ENCODE peak calls at places on chromosomes 4 and X, in four cellular contexts. B, P, H and J are unnamed samples.

GRCh38 chr4:142361981-142362380 is 484.1 kb downstream of the INPP4B start:
- DNase-seq in B (no peak), P (no peak), H (no peak), J (no peak)

GRCh38 chr4:123305746-123306145 is 90.8 kb upstream of the SPRY1 start:
- DNase-seq in B (no peak), P (no peak), H (no peak), J (no peak)

GRCh38 chrX:40143001-40143400 is 45.2 kb upstream of the BCOR start:
- DNase-seq in B (no peak), P (no peak), H (no peak), J (no peak)

GRCh38 chr4:83664071-83664470 is 128.2 kb downstream of the GPAT3 start:
- DNase-seq in B (no peak), P (no peak), H (no peak), J (no peak)

GRCh38 chr4:169225058-169225751 is 45.6 kb downstream of the SH3RF1 start:
- DNase-seq in B (no peak), P (no peak), H (no peak), J (no peak)

GRCh38 chr4:20359692-20360091 is 108.0 kb downstream of the SLIT2 start:
- DNase-seq in B (no peak), P (no peak), H (no peak), J (peak)

GRCh38 chr4:176099314-176099713 is 33.7 kb downstream of the WDR17 start:
- DNase-seq in B (no peak), P (no peak), H (no peak), J (no peak)

GRCh38 chrX:3124041-3124440 is 82.8 kb downstream of the ARSF start:
- DNase-seq in B (no peak), P (no peak), H (no peak), J (no peak)

GRCh38 chrX:23554304-23554703 is 113.0 kb upstream of the PRDX4 start:
- DNase-seq in B (no peak), P (no peak), H (no peak), J (no peak)

GRCh38 chr4:72670521-72670920 is 101.5 kb upstream of the ADAMTS3 start:
- DNase-seq in B (no peak), P (no peak), H (no peak), J (no peak)

GRCh38 chr4:30362436-30362835 is 357.7 kb upstream of the PCDH7 start:
- DNase-seq in B (no peak), P (no peak), H (no peak), J (no peak)

GRCh38 chrX:75603833-75604232 is 81.0 kb upstream of the ZDHHC15 start:
- DNase-seq in B (no peak), P (no peak), H (peak), J (no peak)

GRCh38 chr4:146916479-146917076 is 29.1 kb downstream of the TTC29 start:
- DNase-seq in B (no peak), P (no peak), H (peak), J (no peak)

GRCh38 chr4:1522606-1523005 is 116.4 kb upstream of the NKX1-1 start:
- DNase-seq in B (no peak), P (no peak), H (no peak), J (no peak)

GRCh38 chr4:79083406-79084010 is 144.3 kb upstream of the PAQR3 start:
- DNase-seq in B (no peak), P (no peak), H (no peak), J (no peak)

GRCh38 chr4:187294861-187295260 is 571.2 kb upstream of the FAT1 start:
- DNase-seq in B (no peak), P (no peak), H (no peak), J (no peak)

GRCh38 chr4:10108818-10109783 is 7.5 kb downstream of the WDR1 start:
- DNase-seq in B (no peak), P (no peak), H (no peak), J (no peak)